ENCODE peak calls at places on chromosomes 3 and 15, in six cellular contexts. C, K, F, R, Z and G are unnamed samples. For H3K4me1 and H3K9me3, the result is how much of the 10 kb centered on the place peaks cover.

GRCh38 chr3:170178631-170179030 is 2.9 kb downstream of the PHC3 start:
- DNase-seq in C (no peak), K (no peak), F (no peak), R (no peak), Z (peak), G (no peak)

GRCh38 chr3:58973796-58974195 is 76.0 kb downstream of the CFAP20DC start:
- DNase-seq in C (no peak), K (no peak), F (no peak), R (no peak), Z (no peak), G (no peak)

GRCh38 chr15:57345584-57345983 is 30.7 kb upstream of the CGNL1 start:
- DNase-seq in C (no peak), K (no peak), F (no peak), R (peak), Z (no peak), G (peak)

GRCh38 chr3:56347219-56347871 is 120.9 kb downstream of the ERC2 start:
- DNase-seq in C (peak), K (peak), F (no peak), R (peak), Z (no peak), G (peak)

GRCh38 chr3:10173095-10173925 is 8.6 kb downstream of the IRAK2 start:
- DNase-seq in C (no peak), K (no peak), F (no peak), R (no peak), Z (no peak), G (no peak)

GRCh38 chr15:76863123-76863522 is 42.0 kb downstream of the SCAPER start:
- DNase-seq in C (no peak), K (no peak), F (no peak), R (no peak), Z (no peak), G (no peak)

GRCh38 chr15:68599560-68600071 is 20.8 kb downstream of the CORO2B start:
- DNase-seq in C (no peak), K (no peak), F (no peak), R (peak), Z (no peak), G (peak)

GRCh38 chr3:140078940-140079339 is 144.0 kb downstream of the CLSTN2 start:
- DNase-seq in C (no peak), K (no peak), F (no peak), R (no peak), Z (no peak), G (no peak)

GRCh38 chr3:95595416-95596075 is 1218.8 kb upstream of the EPHA6 start:
- DNase-seq in C (no peak), K (no peak), F (no peak), R (no peak), Z (no peak), G (no peak)

GRCh38 chr15:59746777-59747176 is 57.7 kb upstream of the BNIP2 start:
- DNase-seq in C (no peak), K (no peak), F (no peak), R (no peak), Z (no peak), G (no peak)

DNA sequence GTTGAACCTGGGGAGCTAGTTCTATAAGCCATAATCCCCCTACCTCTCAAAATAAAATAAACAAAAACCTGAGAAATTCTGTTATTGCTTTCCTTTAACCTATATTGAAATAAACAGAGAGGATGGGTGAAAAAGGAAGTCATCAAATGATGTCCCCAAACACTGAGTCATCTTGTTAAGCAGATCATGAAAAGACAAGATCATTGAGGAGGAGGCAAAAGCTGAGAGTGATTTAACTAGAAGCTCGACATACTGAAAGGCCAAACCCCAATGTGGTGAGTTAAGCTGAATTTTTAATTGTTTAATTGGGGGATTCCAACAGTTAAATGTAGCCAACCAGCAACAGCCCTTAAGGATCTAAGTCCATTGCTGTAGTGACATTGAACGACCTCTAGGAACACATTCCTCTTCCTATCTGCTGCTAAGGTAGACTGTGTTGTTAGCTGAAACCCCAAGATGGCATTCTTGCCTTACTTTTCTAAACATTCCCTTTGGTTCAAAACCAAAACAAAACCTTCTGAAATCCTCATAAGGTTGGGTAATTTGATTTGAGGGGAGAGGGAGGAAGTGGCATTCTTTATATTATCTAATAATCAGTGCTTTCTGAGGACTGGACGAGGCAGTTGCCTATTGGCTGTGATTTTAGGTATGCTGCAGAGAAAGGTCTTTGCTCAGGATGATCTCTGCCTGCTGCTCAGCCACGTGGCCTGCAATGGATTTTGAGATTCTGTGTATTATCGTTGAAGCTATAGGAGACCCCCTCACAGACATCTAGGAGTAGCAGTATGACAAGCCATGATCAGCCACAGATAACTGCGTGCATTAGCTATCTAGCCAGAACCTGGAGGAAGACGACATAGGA is 62.7 kb upstream of the BNIP2 start:
- DNase-seq in C (no peak), K (no peak), F (no peak), R (no peak), Z (no peak), G (no peak)
- TF ChIP-seq CTCF in C (peak), K (no peak), F (peak), R (peak), Z (peak), G (peak)

GRCh38 chr3:30642715-30643361 is 36.4 kb downstream of the TGFBR2 start:
- DNase-seq in C (no peak), K (no peak), F (no peak), R (no peak), Z (no peak), G (no peak)
- H3K4me1 ChIP-seq in C (half or more), K (under half), F (half or more), R (under half), Z (half or more), G (under half)

GRCh38 chr3:13901935-13902584 is 22.2 kb upstream of the WNT7A start:
- DNase-seq in C (no peak), K (no peak), F (no peak), R (no peak), Z (no peak), G (no peak)

DNA sequence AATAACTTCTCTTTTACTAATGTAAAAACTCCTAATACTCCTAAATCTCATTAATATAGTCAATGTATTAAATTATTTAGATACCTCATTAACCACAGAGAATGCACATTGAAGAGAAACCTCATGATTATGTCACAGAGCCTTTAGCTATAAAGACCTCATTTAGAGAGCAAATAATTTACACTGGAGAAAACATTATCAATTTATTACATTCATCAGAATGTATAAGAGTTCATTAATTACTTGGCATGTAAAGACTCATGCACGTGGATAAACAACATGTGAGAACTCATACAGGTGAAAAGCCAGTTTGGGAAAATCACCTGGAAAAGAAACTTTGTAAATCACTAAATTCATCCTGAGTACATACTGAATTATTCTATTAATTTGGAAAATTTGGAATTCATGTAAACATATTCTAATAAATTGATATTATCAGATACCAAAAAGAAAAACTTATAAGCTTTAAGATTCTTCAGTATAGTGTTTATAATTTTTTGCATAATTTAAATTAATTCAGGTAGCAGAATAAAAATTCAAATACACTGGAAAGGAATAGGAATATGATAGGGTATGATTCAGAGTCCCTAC is 22.9 kb upstream of the WNT7A start:
- DNase-seq in C (no peak), K (no peak), F (no peak), R (no peak), Z (no peak), G (no peak)
- H3K9me3 ChIP-seq in C (under half), K (under half), F (half or more), R (under half), Z (under half), G (under half)

GRCh38 chr15:58758141-58758540 is 8.6 kb upstream of the ADAM10 start:
- DNase-seq in C (no peak), K (no peak), F (no peak), R (no peak), Z (no peak), G (no peak)
- TF ChIP-seq CTCF in C (peak), K (no peak), F (peak), R (no peak), Z (no peak), G (peak)

GRCh38 chr15:42495361-42496212 is at the start of gene SNAP23:
- DNase-seq in C (peak), K (peak), F (peak), R (peak), Z (peak), G (peak)
- H3K4me1 ChIP-seq in C (half or more), K (under half), F (half or more), R (under half), Z (under half), G (under half)

GRCh38 chr3:118907909-118908308 is 126.7 kb downstream of the IGSF11 start:
- DNase-seq in C (no peak), K (no peak), F (no peak), R (no peak), Z (no peak), G (no peak)
- H3K9me3 ChIP-seq in C (under half), K (under half), F (under half), R (under half), Z (under half), G (under half)

DNA sequence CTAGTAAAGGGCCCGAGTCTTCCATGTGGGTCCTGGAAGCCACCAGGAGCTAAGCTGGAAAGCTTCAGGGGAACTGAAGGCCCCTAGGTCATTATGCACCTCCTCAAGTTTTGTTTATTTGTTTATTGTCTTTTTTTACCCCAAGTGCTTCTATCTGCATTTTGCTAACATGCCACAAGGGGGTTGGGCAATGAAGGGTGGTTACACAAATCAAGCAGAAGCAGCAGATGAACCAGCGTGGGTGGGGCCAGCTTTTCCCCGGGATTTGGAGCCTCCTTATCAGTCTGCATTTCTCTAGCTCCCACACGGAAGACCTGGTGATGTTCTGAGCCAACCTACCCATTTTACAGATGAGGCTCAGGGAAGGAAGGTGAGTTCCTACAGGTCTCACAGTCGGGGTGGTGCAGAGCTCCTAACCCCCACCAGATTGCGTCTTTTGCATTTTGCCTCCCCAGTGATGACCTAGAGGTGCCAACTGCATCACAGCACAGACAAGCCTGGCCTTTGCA is 16.8 kb downstream of the TMC3 start:
- DNase-seq in C (no peak), K (no peak), F (no peak), R (no peak), Z (no peak), G (no peak)
- TF ChIP-seq CTCF in C (no peak), K (no peak), F (no peak), R (peak), Z (no peak), G (no peak)

GRCh38 chr3:4850928-4851265 is 128.3 kb upstream of the BHLHE40 start:
- DNase-seq in C (no peak), K (no peak), F (no peak), R (no peak), Z (no peak), G (no peak)
- H3K4me1 ChIP-seq in C (under half), K (under half), F (under half), R (under half), Z (half or more), G (under half)